ENCODE peak calls at places on chromosomes 4 and X, in ten cellular contexts. One of them, this sample, is unnamed.

GRCh38 chrX:139903229-139903628 is 29.6 kb downstream of the ATP11C start:
- DNase-seq in endothelial cell of umbilical vein: no peak
- DNase-seq in left lung: no peak
- DNase-seq in adrenal gland: no peak
- DNase-seq in H1: no peak
- DNase-seq in IMR-90: no peak
- DNase-seq in keratinocyte: no peak
- DNase-seq in hepatocyte: no peak
- DNase-seq in AG10803: no peak
- DNase-seq in fibroblast of pulmonary artery: no peak
- DNase-seq in this sample: no peak

GRCh38 chr4:76688737-76689078 is 209.2 kb downstream of the SOWAHB start:
- DNase-seq in hepatocyte: no peak
- DNase-seq in endothelial cell of umbilical vein: no peak
- DNase-seq in keratinocyte: no peak
- DNase-seq in fibroblast of pulmonary artery: no peak
- DNase-seq in adrenal gland: no peak
- DNase-seq in left lung: no peak
- DNase-seq in IMR-90: peak
- DNase-seq in AG10803: no peak
- DNase-seq in H1: no peak
- DNase-seq in this sample: peak

GRCh38 chr4:40003986-40004385 is 26.3 kb upstream of the PDS5A start:
- DNase-seq in keratinocyte: no peak
- DNase-seq in H1: no peak
- DNase-seq in hepatocyte: no peak
- DNase-seq in fibroblast of pulmonary artery: peak
- DNase-seq in AG10803: peak
- DNase-seq in left lung: no peak
- DNase-seq in IMR-90: peak
- DNase-seq in adrenal gland: no peak
- DNase-seq in endothelial cell of umbilical vein: no peak
- DNase-seq in this sample: peak

GRCh38 chr4:10259976-10260375 is 143.4 kb upstream of the WDR1 start:
- DNase-seq in hepatocyte: no peak
- DNase-seq in H1: no peak
- DNase-seq in endothelial cell of umbilical vein: no peak
- DNase-seq in adrenal gland: no peak
- DNase-seq in fibroblast of pulmonary artery: no peak
- DNase-seq in IMR-90: no peak
- DNase-seq in AG10803: no peak
- DNase-seq in keratinocyte: no peak
- DNase-seq in left lung: no peak
- DNase-seq in this sample: no peak

GRCh38 chr4:76233967-76234678 is 17.4 kb upstream of the FAM47E start:
- DNase-seq in adrenal gland: no peak
- DNase-seq in left lung: peak
- DNase-seq in fibroblast of pulmonary artery: no peak
- DNase-seq in H1: no peak
- DNase-seq in hepatocyte: no peak
- DNase-seq in IMR-90: no peak
- DNase-seq in keratinocyte: peak
- DNase-seq in AG10803: no peak
- DNase-seq in endothelial cell of umbilical vein: no peak
- DNase-seq in this sample: no peak

GRCh38 chr4:62544428-62544827 is 1344.3 kb downstream of the ADGRL3 start:
- DNase-seq in IMR-90: no peak
- DNase-seq in left lung: no peak
- DNase-seq in keratinocyte: no peak
- DNase-seq in H1: no peak
- DNase-seq in hepatocyte: no peak
- DNase-seq in fibroblast of pulmonary artery: peak
- DNase-seq in adrenal gland: no peak
- DNase-seq in AG10803: no peak
- DNase-seq in endothelial cell of umbilical vein: no peak
- DNase-seq in this sample: peak

GRCh38 chrX:65862638-65863037 is 177.2 kb downstream of the VSIG4 start:
- DNase-seq in IMR-90: no peak
- DNase-seq in adrenal gland: no peak
- DNase-seq in fibroblast of pulmonary artery: no peak
- DNase-seq in H1: no peak
- DNase-seq in keratinocyte: no peak
- DNase-seq in hepatocyte: no peak
- DNase-seq in AG10803: no peak
- DNase-seq in endothelial cell of umbilical vein: no peak
- DNase-seq in left lung: no peak
- DNase-seq in this sample: no peak

GRCh38 chr4:142097015-142097414 is 460.6 kb downstream of the IL15 start:
- DNase-seq in left lung: no peak
- DNase-seq in fibroblast of pulmonary artery: no peak
- DNase-seq in IMR-90: no peak
- DNase-seq in AG10803: no peak
- DNase-seq in hepatocyte: no peak
- DNase-seq in adrenal gland: no peak
- DNase-seq in endothelial cell of umbilical vein: no peak
- DNase-seq in keratinocyte: no peak
- DNase-seq in H1: no peak
- DNase-seq in this sample: no peak

DNA sequence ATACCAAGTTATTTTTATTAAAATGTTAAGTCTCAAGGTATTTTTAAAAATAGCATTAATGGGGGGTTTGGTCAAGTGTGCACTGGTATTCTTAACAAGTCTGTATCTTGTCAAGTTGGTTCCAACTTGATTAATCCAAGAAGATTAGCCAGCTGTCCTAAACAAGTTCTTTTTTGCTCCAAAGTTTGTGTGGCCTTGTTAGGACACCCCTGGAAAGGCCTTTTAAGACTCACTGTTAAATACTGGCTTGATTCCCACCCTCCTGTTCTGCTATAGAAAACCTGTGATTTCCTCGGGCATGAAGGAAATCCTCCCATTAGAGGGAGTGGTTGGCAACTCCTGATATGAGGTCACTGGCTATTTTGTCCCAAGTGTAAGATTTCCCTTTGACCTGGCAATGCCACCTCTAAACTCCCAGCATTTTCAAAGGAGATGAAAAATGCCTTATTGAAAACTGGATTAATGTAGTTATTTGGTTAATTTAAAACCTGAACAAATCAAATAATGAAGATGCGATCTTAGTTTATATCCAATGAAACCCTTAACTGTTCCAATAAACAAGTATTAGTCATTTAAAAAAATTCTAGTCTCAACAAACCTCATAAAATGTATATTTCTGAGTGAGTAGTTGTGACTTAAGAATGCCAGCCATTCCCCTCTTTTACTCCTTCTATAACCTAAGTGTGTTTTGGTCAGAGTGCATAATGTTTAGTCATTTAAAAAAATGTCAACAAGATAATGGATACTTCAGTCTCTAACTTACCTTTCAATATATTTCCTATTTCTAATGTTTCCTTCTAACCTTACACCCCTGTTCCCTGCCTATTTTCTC is 94.4 kb downstream of the NPNT start:
- DNase-seq in adrenal gland: no peak
- DNase-seq in fibroblast of pulmonary artery: no peak
- DNase-seq in AG10803: no peak
- DNase-seq in left lung: no peak
- DNase-seq in keratinocyte: no peak
- DNase-seq in endothelial cell of umbilical vein: peak
- DNase-seq in IMR-90: no peak
- DNase-seq in H1: no peak
- DNase-seq in hepatocyte: no peak
- DNase-seq in this sample: no peak
- TF ChIP-seq CTCF in adrenal gland: no peak
- TF ChIP-seq CTCF in fibroblast of pulmonary artery: no peak
- TF ChIP-seq CTCF in AG10803: no peak
- TF ChIP-seq CTCF in left lung: no peak
- TF ChIP-seq CTCF in keratinocyte: no peak
- TF ChIP-seq CTCF in endothelial cell of umbilical vein: no peak
- TF ChIP-seq CTCF in IMR-90: no peak
- TF ChIP-seq CTCF in H1: no peak
- TF ChIP-seq CTCF in hepatocyte: no peak
- TF ChIP-seq CTCF in this sample: no peak

GRCh38 chr4:168569066-168569908 is 72.4 kb downstream of the PALLD start:
- DNase-seq in keratinocyte: no peak
- DNase-seq in endothelial cell of umbilical vein: peak
- DNase-seq in fibroblast of pulmonary artery: no peak
- DNase-seq in H1: no peak
- DNase-seq in hepatocyte: peak
- DNase-seq in adrenal gland: no peak
- DNase-seq in left lung: peak
- DNase-seq in AG10803: peak
- DNase-seq in IMR-90: no peak
- DNase-seq in this sample: peak

GRCh38 chr4:168569909-168570276 is 73.0 kb downstream of the PALLD start:
- DNase-seq in IMR-90: no peak
- DNase-seq in AG10803: no peak
- DNase-seq in keratinocyte: no peak
- DNase-seq in endothelial cell of umbilical vein: peak
- DNase-seq in adrenal gland: no peak
- DNase-seq in H1: no peak
- DNase-seq in fibroblast of pulmonary artery: no peak
- DNase-seq in left lung: no peak
- DNase-seq in hepatocyte: peak
- DNase-seq in this sample: no peak

GRCh38 chr4:168562021-168562691 is 65.3 kb downstream of the PALLD start:
- DNase-seq in left lung: no peak
- DNase-seq in IMR-90: peak
- DNase-seq in adrenal gland: no peak
- DNase-seq in H1: no peak
- DNase-seq in hepatocyte: no peak
- DNase-seq in keratinocyte: no peak
- DNase-seq in endothelial cell of umbilical vein: peak
- DNase-seq in fibroblast of pulmonary artery: no peak
- DNase-seq in AG10803: peak
- DNase-seq in this sample: peak

GRCh38 chr4:168564024-168564423 is 67.2 kb downstream of the PALLD start:
- DNase-seq in left lung: no peak
- DNase-seq in IMR-90: no peak
- DNase-seq in fibroblast of pulmonary artery: no peak
- DNase-seq in keratinocyte: no peak
- DNase-seq in adrenal gland: no peak
- DNase-seq in H1: no peak
- DNase-seq in hepatocyte: no peak
- DNase-seq in endothelial cell of umbilical vein: no peak
- DNase-seq in AG10803: no peak
- DNase-seq in this sample: no peak

GRCh38 chr4:168566736-168567135 is 69.9 kb downstream of the PALLD start:
- DNase-seq in hepatocyte: no peak
- DNase-seq in AG10803: no peak
- DNase-seq in IMR-90: no peak
- DNase-seq in adrenal gland: no peak
- DNase-seq in H1: no peak
- DNase-seq in fibroblast of pulmonary artery: no peak
- DNase-seq in left lung: no peak
- DNase-seq in endothelial cell of umbilical vein: peak
- DNase-seq in keratinocyte: no peak
- DNase-seq in this sample: no peak
- TF ChIP-seq CTCF in hepatocyte: no peak
- TF ChIP-seq CTCF in AG10803: no peak
- TF ChIP-seq CTCF in IMR-90: no peak
- TF ChIP-seq CTCF in adrenal gland: no peak
- TF ChIP-seq CTCF in H1: no peak
- TF ChIP-seq CTCF in fibroblast of pulmonary artery: no peak
- TF ChIP-seq CTCF in left lung: no peak
- TF ChIP-seq CTCF in endothelial cell of umbilical vein: no peak
- TF ChIP-seq CTCF in keratinocyte: no peak
- TF ChIP-seq CTCF in this sample: no peak

DNA sequence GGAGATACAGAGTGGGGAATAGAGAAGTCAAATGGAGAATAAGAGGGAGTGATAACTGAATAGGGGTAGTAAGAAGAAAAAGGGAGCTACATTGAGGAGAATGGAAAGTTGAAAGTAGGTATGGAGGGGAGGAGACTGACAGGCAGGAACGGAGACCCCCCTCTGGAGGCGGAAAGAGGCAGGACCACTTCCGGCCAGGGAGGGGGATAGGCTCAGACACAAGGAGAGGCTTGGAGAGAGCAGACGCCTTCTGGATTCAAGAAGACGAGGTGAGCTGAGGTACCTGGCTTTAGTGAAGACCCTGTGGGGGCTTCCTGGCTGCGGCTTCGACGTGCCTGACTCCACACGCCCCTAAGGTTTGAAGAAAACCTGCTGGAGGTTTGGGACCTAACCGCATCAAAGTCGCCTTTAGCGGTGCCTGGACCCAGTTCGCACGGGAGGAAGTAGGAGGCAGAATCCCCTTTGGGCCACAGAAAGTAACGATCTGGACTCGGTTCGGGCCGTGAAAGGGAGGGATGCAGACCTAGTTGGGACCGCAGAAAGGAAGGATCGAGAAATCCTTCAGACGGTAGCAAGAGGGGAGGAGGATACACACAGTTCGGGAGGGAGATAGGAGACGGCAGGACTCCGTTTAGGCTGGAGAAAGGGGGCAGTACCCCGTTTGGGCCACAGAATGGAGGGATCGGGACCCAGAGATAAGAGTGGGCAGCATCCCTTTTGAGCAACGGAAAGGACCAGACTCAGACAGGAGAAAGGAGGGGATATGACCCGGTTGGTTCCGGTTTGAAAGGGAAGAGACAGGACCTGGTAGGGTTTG is at the start of gene TRO:
- DNase-seq in adrenal gland: no peak
- DNase-seq in endothelial cell of umbilical vein: no peak
- DNase-seq in hepatocyte: peak
- DNase-seq in IMR-90: peak
- DNase-seq in keratinocyte: no peak
- DNase-seq in H1: no peak
- DNase-seq in AG10803: no peak
- DNase-seq in fibroblast of pulmonary artery: no peak
- DNase-seq in left lung: no peak
- DNase-seq in this sample: no peak
- TF ChIP-seq CTCF in adrenal gland: no peak
- TF ChIP-seq CTCF in endothelial cell of umbilical vein: peak
- TF ChIP-seq CTCF in hepatocyte: peak
- TF ChIP-seq CTCF in IMR-90: peak
- TF ChIP-seq CTCF in keratinocyte: no peak
- TF ChIP-seq CTCF in H1: no peak
- TF ChIP-seq CTCF in AG10803: peak
- TF ChIP-seq CTCF in fibroblast of pulmonary artery: peak
- TF ChIP-seq CTCF in left lung: no peak
- TF ChIP-seq CTCF in this sample: no peak

DNA sequence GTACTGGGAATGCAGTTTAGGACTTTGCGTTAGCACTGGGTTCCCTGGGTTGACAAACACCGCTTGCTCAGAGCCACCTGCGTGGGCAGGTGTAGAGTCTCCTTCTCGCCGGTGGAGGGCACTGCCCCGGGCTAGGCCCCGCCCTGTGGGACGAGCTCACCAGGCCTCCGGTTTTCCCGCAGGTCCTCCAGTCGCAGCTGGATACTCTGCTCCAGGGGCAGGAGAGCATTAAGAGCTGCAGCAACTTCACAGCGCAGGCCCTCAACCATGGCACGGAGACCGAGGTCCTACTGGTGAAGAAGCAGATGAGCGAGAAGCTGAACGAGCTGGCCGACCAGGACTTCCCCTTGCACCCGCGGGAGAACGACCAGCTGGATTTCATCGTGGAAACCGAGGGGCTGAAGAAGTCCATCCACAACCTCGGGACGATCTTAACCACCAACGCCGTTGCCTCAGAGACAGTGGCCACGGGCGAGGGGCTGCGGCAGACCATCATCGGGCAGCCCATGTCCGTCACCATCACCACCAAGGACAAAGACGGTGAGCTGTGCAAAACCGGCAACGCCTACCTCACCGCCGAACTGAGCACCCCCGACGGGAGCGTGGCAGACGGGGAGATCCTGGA is 49.2 kb upstream of the MND1 start:
- DNase-seq in hepatocyte: no peak
- DNase-seq in adrenal gland: no peak
- DNase-seq in fibroblast of pulmonary artery: no peak
- DNase-seq in left lung: no peak
- DNase-seq in keratinocyte: peak
- DNase-seq in AG10803: no peak
- DNase-seq in IMR-90: no peak
- DNase-seq in endothelial cell of umbilical vein: no peak
- DNase-seq in H1: no peak
- DNase-seq in this sample: no peak
- TF ChIP-seq CTCF in hepatocyte: no peak
- TF ChIP-seq CTCF in adrenal gland: no peak
- TF ChIP-seq CTCF in fibroblast of pulmonary artery: no peak
- TF ChIP-seq CTCF in left lung: no peak
- TF ChIP-seq CTCF in keratinocyte: peak
- TF ChIP-seq CTCF in AG10803: no peak
- TF ChIP-seq CTCF in IMR-90: no peak
- TF ChIP-seq CTCF in endothelial cell of umbilical vein: no peak
- TF ChIP-seq CTCF in H1: no peak
- TF ChIP-seq CTCF in this sample: no peak

This sample was measured in astrocyte.